ENCODE peak calls at places on chromosomes 11 and 22, in five cellular contexts. G is ecto neural progenitor cell; Y is stimulated activated CD4-positive, alpha-beta T cell treated with anti-CD3 and anti-CD28 coated beads, Interleukin-1b, Interleukin-23, amount 100 ng/mL, for 1 hour; J is BJ; V is body of pancreas. I is an unnamed sample.

GRCh38 chr11:17272823-17273222 is 3.7 kb upstream of the NUCB2 start:
- DNase-seq in G (no peak), Y (no peak), J (no peak), V (no peak), I (no peak)

GRCh38 chr11:65538915-65539374 is 14.1 kb downstream of the SCYL1 start:
- DNase-seq in G (peak; percentile 73), Y (no peak), J (no peak), V (no peak), I (no peak)

GRCh38 chr22:20013382-20013871 is 3.2 kb downstream of the ARVCF start:
- DNase-seq in G (peak; percentile 88), Y (no peak), J (no peak), V (peak; percentile 47), I (peak; percentile 67)

GRCh38 chr11:131916633-131917032 is 546.2 kb downstream of the NTM start:
- DNase-seq in G (no peak), Y (no peak), J (no peak), V (no peak), I (no peak)

GRCh38 chr11:5288108-5288911 is 13.4 kb downstream of the OR51B4 start:
- DNase-seq in G (no peak), Y (no peak), J (no peak), V (no peak), I (no peak)

GRCh38 chr22:32589007-32589406 is 114.4 kb downstream of the FBXO7 start:
- DNase-seq in G (no peak), Y (no peak), J (no peak), V (no peak), I (no peak)

GRCh38 chr22:31221084-31221483 is 9.0 kb downstream of the LIMK2 start:
- DNase-seq in G (no peak), Y (no peak), J (no peak), V (no peak), I (no peak)

GRCh38 chr22:25027052-25027525 is 74.6 kb downstream of the KIAA1671 start:
- DNase-seq in G (no peak), Y (no peak), J (no peak), V (no peak), I (no peak)

GRCh38 chr11:117382746-117383145 is 55.1 kb downstream of the CEP164 start:
- DNase-seq in G (no peak), Y (no peak), J (no peak), V (no peak), I (no peak)

GRCh38 chr11:119671048-119671447 is 58.0 kb downstream of the NECTIN1 start:
- DNase-seq in G (no peak), Y (no peak), J (peak; percentile 1), V (peak; percentile 69), I (peak; percentile 17)

GRCh38 chr11:109993786-109994185 is 99.4 kb upstream of the ZC3H12C start:
- DNase-seq in G (no peak), Y (no peak), J (peak; percentile 13), V (no peak), I (no peak)

GRCh38 chr11:11620251-11620965 is 1.4 kb downstream of the GALNT18 start:
- DNase-seq in G (peak; percentile 77), Y (no peak), J (no peak), V (peak; percentile 57), I (peak; percentile 73)

GRCh38 chr11:93729129-93729616 is 12.1 kb downstream of the TAF1D start:
- DNase-seq in G (no peak), Y (no peak), J (no peak), V (no peak), I (no peak)

GRCh38 chr11:104191124-104191523 is 27.2 kb upstream of the PDGFD start:
- DNase-seq in G (no peak), Y (no peak), J (no peak), V (no peak), I (no peak)

GRCh38 chr22:38725900-38726655 is 20.3 kb downstream of the GTPBP1 start:
- DNase-seq in G (no peak), Y (no peak), J (no peak), V (no peak), I (no peak)

GRCh38 chr11:62472063-62472884 is 53.4 kb downstream of the SCGB1A1 start:
- DNase-seq in G (no peak), Y (no peak), J (no peak), V (no peak), I (no peak)

GRCh38 chr11:83602116-83602515 is 315.9 kb upstream of the CCDC90B start:
- DNase-seq in G (no peak), Y (no peak), J (no peak), V (no peak), I (no peak)

GRCh38 chr11:76782526-76783293 is 446 bp upstream of the TSKU start:
- DNase-seq in G (peak; percentile 97), Y (no peak), J (peak; percentile 70), V (peak; percentile 86), I (peak; percentile 90)